ENCODE peak calls at places on chromosome 2, in seven cellular contexts. O is GM12892, K is K562, V is GM12891, A is SK-N-SH, M is H1, I is HepG2. G is an unnamed sample.

GRCh38 chr2:45595724-45596435 is 15.2 kb downstream of the SRBD1 start:
- DNase-seq in O (no peak), K (no peak), V (no peak), A (no peak), M (no peak), I (no peak), G (no peak)

GRCh38 chr2:173198338-173198737 is 122.7 kb downstream of the MAP3K20 start:
- DNase-seq in O (no peak), K (no peak), V (no peak), A (no peak), M (no peak), I (no peak), G (no peak)

GRCh38 chr2:3738454-3738853 is 35.1 kb downstream of the DCDC2C start:
- DNase-seq in O (no peak), K (no peak), V (peak), A (peak), M (no peak), I (peak), G (no peak)

GRCh38 chr2:19208479-19209204 is 149.8 kb downstream of the OSR1 start:
- DNase-seq in O (no peak), K (no peak), V (no peak), A (no peak), M (no peak), I (no peak), G (no peak)

GRCh38 chr2:162798407-162798806 is 40.2 kb downstream of the KCNH7 start:
- DNase-seq in O (no peak), K (no peak), V (no peak), A (no peak), M (no peak), I (no peak), G (no peak)

GRCh38 chr2:128835342-128835855 is 516.7 kb upstream of the HS6ST1 start:
- DNase-seq in O (no peak), K (no peak), V (no peak), A (no peak), M (no peak), I (no peak), G (no peak)

GRCh38 chr2:32166115-32166549 is 468 bp downstream of the SLC30A6 start:
- DNase-seq in O (no peak), K (no peak), V (no peak), A (no peak), M (no peak), I (no peak), G (no peak)

GRCh38 chr2:26533661-26534060 is 55.7 kb upstream of the OTOF start:
- DNase-seq in O (no peak), K (no peak), V (no peak), A (no peak), M (no peak), I (no peak), G (no peak)

GRCh38 chr2:7725132-7725849 is 808.1 kb downstream of the RNF144A start:
- DNase-seq in O (no peak), K (no peak), V (no peak), A (no peak), M (no peak), I (no peak), G (peak)

GRCh38 chr2:71895320-71896161 is 252.1 kb downstream of the CYP26B1 start:
- DNase-seq in O (no peak), K (peak), V (no peak), A (no peak), M (no peak), I (no peak), G (no peak)

GRCh38 chr2:71897836-71898235 is 249.8 kb downstream of the CYP26B1 start:
- DNase-seq in O (no peak), K (peak), V (no peak), A (no peak), M (no peak), I (no peak), G (no peak)

GRCh38 chr2:71897145-71897495 is 250.5 kb downstream of the CYP26B1 start:
- DNase-seq in O (no peak), K (peak), V (no peak), A (no peak), M (no peak), I (no peak), G (no peak)

GRCh38 chr2:71898375-71898774 is 249.3 kb downstream of the CYP26B1 start:
- DNase-seq in O (no peak), K (peak), V (no peak), A (no peak), M (no peak), I (no peak), G (no peak)

DNA sequence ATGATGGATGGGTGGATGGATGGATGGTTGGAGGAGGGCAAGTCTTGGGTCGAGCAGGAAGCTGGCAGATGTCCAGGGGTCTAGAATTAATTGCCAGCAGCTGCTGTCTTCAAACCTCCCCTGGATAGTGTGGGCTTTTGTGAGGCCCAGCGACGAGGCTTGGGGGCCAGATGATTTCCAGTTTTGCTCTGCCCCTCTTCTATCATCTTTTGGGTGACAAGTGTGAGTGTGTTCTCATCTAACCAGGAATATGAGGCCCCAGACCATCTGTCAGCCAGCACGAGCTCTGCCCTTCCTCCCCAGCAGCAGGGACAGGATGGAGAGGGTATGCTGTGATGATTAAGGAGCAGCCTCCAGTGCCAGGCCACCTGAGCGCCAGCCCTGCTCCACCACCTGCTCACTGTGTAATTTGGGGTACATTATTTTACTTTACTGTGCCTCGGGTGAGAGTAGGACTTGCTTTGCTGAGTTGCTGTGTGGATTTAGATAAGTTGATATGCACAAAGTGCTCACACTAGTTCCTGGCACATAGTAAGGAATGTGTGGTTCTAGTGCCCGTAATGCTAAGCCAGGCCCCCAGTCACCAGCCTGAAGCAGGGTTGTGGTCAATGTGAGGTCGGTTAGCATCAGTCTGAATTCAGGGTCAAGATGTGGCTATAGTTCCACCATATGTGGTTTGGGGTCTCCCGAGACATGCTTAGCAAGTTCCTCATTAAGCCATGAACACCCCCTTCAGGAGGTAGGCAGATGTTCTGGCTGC is 251.1 kb downstream of the CYP26B1 start:
- DNase-seq in O (no peak), K (peak), V (no peak), A (no peak), M (no peak), I (no peak), G (no peak)
- TF ChIP-seq TAF1 in O (no peak), K (no peak), V (no peak), A (no peak), M (no peak), I (no peak), G (no peak)

GRCh38 chr2:5021148-5021547 is 671.0 kb upstream of the SOX11 start:
- DNase-seq in O (no peak), K (no peak), V (no peak), A (no peak), M (no peak), I (no peak), G (no peak)
- TF ChIP-seq TAF1 in O (no peak), K (no peak), V (no peak), A (no peak), M (no peak), I (no peak), G (no peak)

GRCh38 chr2:161415041-161415440 is 1.1 kb upstream of the TBR1 start:
- DNase-seq in O (no peak), K (no peak), V (no peak), A (peak), M (no peak), I (no peak), G (no peak)
- TF ChIP-seq TAF1 in O (no peak), K (no peak), V (no peak), A (no peak), M (no peak), I (no peak), G (no peak)

GRCh38 chr2:12847694-12848093 is 131.0 kb downstream of the TRIB2 start:
- DNase-seq in O (no peak), K (no peak), V (no peak), A (no peak), M (no peak), I (no peak), G (no peak)
- TF ChIP-seq TAF1 in O (no peak), K (no peak), V (no peak), A (no peak), M (no peak), I (no peak), G (no peak)